ENCODE peak calls at places on chromosomes 1 and 21, in five cellular contexts. M, B, Q, H and J are unnamed samples.

GRCh38 chr1:234925440-234926251 is 203.0 kb downstream of the TOMM20 start:
- DNase-seq in M (no peak), B (no peak), Q (peak), H (peak), J (peak)

GRCh38 chr1:199490804-199491527 is 536.5 kb upstream of the NR5A2 start:
- DNase-seq in M (no peak), B (no peak), Q (peak), H (no peak), J (no peak)

GRCh38 chr1:52641307-52641706 is 8.3 kb downstream of the SHISAL2A start:
- DNase-seq in M (no peak), B (no peak), Q (no peak), H (no peak), J (no peak)

GRCh38 chr1:228015276-228016180 is 8.7 kb downstream of the WNT3A start:
- DNase-seq in M (no peak), B (peak), Q (peak), H (peak), J (peak)

GRCh38 chr1:7331926-7332535 is 439.1 kb upstream of the VAMP3 start:
- DNase-seq in M (no peak), B (no peak), Q (no peak), H (no peak), J (no peak)

GRCh38 chr1:153536618-153537375 is 1.0 kb upstream of the S100A6 start:
- DNase-seq in M (no peak), B (no peak), Q (no peak), H (no peak), J (no peak)

GRCh38 chr1:25952851-25953401 is 44.9 kb downstream of the PAFAH2 start:
- DNase-seq in M (peak), B (peak), Q (peak), H (no peak), J (no peak)

GRCh38 chr21:41739936-41740335 is 26.9 kb downstream of the RIPK4 start:
- DNase-seq in M (no peak), B (no peak), Q (no peak), H (no peak), J (no peak)